ENCODE peak calls at places on chromosomes 2 and 18, in five cellular contexts. D is A549, Y is transverse colon, J is K562, L is tibial nerve. G is an unnamed sample.

GRCh38 chr2:42101641-42102605 is 54.1 kb downstream of the PKDCC start:
- DNase-seq in L (peak; percentile 65), J (no peak), Y (peak; percentile 78), D (no peak), G (peak; percentile 67)

GRCh38 chr2:56741601-56742102 is 557.9 kb downstream of the CCDC85A start:
- DNase-seq in L (no peak), D (peak; percentile 91), Y (no peak), J (no peak), G (no peak)

GRCh38 chr2:7037340-7038333 is 120.4 kb downstream of the RNF144A start:
- DNase-seq in J (peak; percentile 70), L (peak; percentile 74), Y (peak; percentile 72), D (peak; percentile 64), G (peak; percentile 72)

GRCh38 chr2:240429872-240430491 is 5.5 kb upstream of the GPC1 start:
- DNase-seq in J (no peak), D (no peak), Y (no peak), L (no peak), G (peak; percentile 19)

GRCh38 chr2:207770602-207771404 is 1.1 kb upstream of the FZD5 start:
- DNase-seq in J (no peak), Y (peak; percentile 43), D (no peak), L (no peak), G (no peak)

GRCh38 chr2:130936451-130936850 is 99.7 kb downstream of the ARHGEF4 start:
- DNase-seq in Y (no peak), L (no peak), D (no peak), J (no peak), G (no peak)

GRCh38 chr2:189143930-189144329 is 35.6 kb downstream of the COL5A2 start:
- DNase-seq in J (no peak), Y (no peak), L (no peak), D (peak; percentile 40), G (no peak)

GRCh38 chr2:170477630-170478029 is 237.5 kb upstream of the SP5 start:
- DNase-seq in L (no peak), D (no peak), J (no peak), Y (no peak), G (no peak)

GRCh38 chr2:189022492-189022891 is 48.3 kb downstream of the COL3A1 start:
- DNase-seq in Y (no peak), D (no peak), J (no peak), L (peak; percentile 34), G (no peak)

GRCh38 chr18:43471873-43472272 is 194.6 kb upstream of the SYT4 start:
- DNase-seq in L (no peak), J (no peak), Y (no peak), D (no peak), G (no peak)

GRCh38 chr2:71898851-71899681 is 248.6 kb downstream of the CYP26B1 start:
- DNase-seq in J (no peak), L (no peak), D (no peak), Y (no peak), G (no peak)

GRCh38 chr2:25371253-25372241 is 29.8 kb upstream of the DNMT3A start:
- DNase-seq in J (no peak), D (no peak), L (no peak), Y (no peak), G (peak; percentile 17)

GRCh38 chr18:26621161-26622026 is 73.0 kb upstream of the KCTD1 start:
- DNase-seq in J (peak; percentile 51), Y (peak; percentile 45), D (peak; percentile 68), L (no peak), G (peak; percentile 59)

GRCh38 chr2:88638743-88639142 is 11.5 kb upstream of the EIF2AK3 start:
- DNase-seq in D (no peak), L (no peak), Y (no peak), J (no peak), G (no peak)

GRCh38 chr18:45197526-45197970 is 417.7 kb upstream of the SLC14A2 start:
- DNase-seq in J (no peak), D (peak; percentile 1), Y (no peak), L (no peak), G (no peak)

GRCh38 chr2:151228847-151229497 is 32.7 kb downstream of the RBM43 start:
- DNase-seq in D (no peak), Y (no peak), L (no peak), J (no peak), G (no peak)

GRCh38 chr2:234566622-234567021 is 69.7 kb upstream of the ARL4C start:
- DNase-seq in D (no peak), L (no peak), J (no peak), Y (no peak), G (no peak)

GRCh38 chr18:47413327-47413726 is 161.9 kb upstream of the SKOR2 start:
- DNase-seq in J (no peak), L (no peak), D (no peak), Y (peak; percentile 8), G (peak; percentile 40)

GRCh38 chr2:73827018-73827417 is 1.7 kb upstream of the STAMBP start:
- DNase-seq in J (peak; percentile 30), Y (no peak), D (peak; percentile 48), L (no peak), G (no peak)

GRCh38 chr18:75478996-75479870 is 51.7 kb upstream of the SMIM21 start:
- DNase-seq in Y (no peak), L (peak; percentile 25), D (peak; percentile 17), J (peak; percentile 15), G (no peak)

GRCh38 chr2:165281387-165281786 is 42.2 kb downstream of the SCN2A start:
- DNase-seq in D (no peak), J (no peak), L (no peak), Y (no peak), G (no peak)

GRCh38 chr2:120758181-120759048 is 22.7 kb downstream of the GLI2 start:
- DNase-seq in D (no peak), L (no peak), J (no peak), Y (no peak), G (peak; percentile 24)

GRCh38 chr2:52405958-52406357 is 1361.6 kb upstream of the CHAC2 start:
- DNase-seq in Y (no peak), D (no peak), L (no peak), J (no peak), G (no peak)

GRCh38 chr2:9657731-9658130 is 26.9 kb upstream of the YWHAQ start:
- DNase-seq in Y (no peak), L (no peak), J (peak; percentile 36), D (peak; percentile 41), G (no peak)

GRCh38 chr2:144117079-144117478 is 402.8 kb downstream of the ZEB2 start:
- DNase-seq in Y (no peak), D (no peak), L (no peak), J (no peak), G (no peak)

GRCh38 chr2:144115892-144116291 is 404.0 kb downstream of the ZEB2 start:
- DNase-seq in J (no peak), L (no peak), Y (no peak), D (no peak), G (no peak)

GRCh38 chr2:144114761-144115160 is 405.2 kb downstream of the ZEB2 start:
- DNase-seq in Y (no peak), D (no peak), J (no peak), L (no peak), G (no peak)

GRCh38 chr2:144111443-144111842 is 408.5 kb downstream of the ZEB2 start:
- DNase-seq in D (no peak), L (no peak), Y (no peak), J (no peak), G (no peak)
- TF ChIP-seq EP300 in D (no peak), L (no peak), Y (no peak), J (no peak), G (no peak)

DNA sequence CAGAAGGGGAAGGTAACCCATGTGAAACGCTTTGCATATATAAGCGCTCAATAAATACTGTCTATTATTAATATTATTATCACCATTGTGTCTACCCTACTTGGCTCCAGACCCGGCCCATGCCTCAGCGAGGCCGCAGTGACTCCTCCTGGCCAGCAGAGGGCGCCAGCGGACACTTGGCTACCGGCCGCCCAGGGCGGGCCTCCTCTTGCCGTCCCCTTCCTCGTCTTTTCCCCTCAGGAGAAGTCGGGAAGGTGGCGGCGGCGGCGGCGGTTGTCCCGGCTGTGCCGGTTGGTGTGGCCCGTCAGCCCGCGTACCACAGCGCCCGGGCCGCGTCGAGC is at the start of gene AGFG1:
- DNase-seq in L (peak; percentile 88), D (peak; percentile 88), Y (peak; percentile 88), J (peak; percentile 84), G (peak; percentile 89)
- TF ChIP-seq POLR2A in L (no peak), D (peak; percentile 43), Y (peak; percentile 59), J (peak; percentile 29), G (no peak)

DNA sequence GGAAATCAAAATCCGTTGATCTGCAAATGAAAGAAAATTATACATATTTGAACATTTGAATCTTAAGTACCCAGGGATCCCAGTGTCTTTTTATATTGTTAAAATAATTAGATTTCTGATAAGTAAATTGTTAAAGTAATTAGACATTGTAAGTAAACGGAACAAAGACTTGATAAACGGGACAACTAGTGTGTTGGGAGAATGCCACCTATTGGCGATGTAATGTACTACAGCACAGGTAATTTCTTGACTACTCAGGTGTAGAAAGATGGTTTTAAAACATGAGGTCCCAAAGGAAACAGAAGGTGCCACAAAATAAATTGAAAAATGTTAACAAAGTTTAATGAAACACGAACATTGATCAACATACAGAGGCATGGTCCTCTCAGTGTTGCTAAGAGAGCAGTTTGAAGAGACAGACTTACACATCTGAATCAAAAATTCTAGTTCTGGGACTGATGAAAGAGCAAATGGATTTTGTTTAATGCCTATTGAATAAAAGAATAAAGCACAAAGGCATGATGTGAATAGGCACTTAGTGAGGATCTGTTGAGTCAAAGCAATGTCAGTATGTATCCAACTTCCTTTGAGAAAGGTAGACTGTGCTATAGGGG is 103.4 kb upstream of the RASGRP3 start:
- DNase-seq in J (peak; percentile 58), L (peak; percentile 68), Y (no peak), D (peak; percentile 77), G (no peak)
- TF ChIP-seq EP300 in J (no peak), L (no peak), Y (no peak), D (no peak), G (no peak)

DNA sequence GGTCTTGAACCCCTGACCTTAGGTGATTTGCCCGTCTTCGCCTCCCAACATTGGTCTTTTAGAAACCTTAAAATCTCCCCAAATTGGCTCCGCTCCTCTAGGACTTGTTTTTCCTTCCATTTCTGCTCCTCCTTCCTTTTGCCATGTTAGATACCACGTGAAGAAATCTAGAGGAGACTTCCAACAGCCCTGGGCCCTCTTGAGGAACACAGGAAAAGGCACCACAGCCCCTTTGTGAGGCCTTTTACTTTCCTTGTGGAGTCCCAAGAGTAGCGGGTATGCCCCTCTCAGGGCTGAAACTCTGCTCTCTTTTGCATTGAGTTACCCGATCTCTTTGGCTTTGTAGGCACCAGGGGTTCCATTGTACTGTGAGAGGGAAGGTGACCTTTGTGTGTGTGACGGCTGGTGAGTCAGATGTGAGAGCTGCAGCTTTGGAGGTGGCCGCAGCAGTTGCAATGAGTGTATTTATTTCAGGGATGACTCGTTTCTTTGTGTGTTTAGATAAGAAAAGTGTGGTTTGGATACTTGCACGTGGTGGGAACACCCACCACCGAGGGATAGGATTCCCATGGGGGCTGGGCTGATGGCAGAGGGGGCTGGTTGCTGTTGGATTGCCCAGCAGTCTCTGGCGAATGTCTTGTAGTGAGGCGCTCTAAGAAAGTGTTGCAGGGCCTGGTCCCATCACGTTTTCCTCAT is 218.4 kb upstream of the HS6ST1 start:
- DNase-seq in D (peak; percentile 27), L (no peak), J (no peak), Y (no peak), G (peak; percentile 22)
- TF ChIP-seq POLR2A in D (no peak), L (no peak), J (no peak), Y (no peak), G (no peak)

G was measured in stomach.